ENCODE peak calls at places on chromosome 6, in eight cellular contexts. One of them, this sample, is unnamed.

GRCh38 chr6:163415620-163416379 is 1.3 kb downstream of the QKI start:
- DNase-seq in Panc1: no peak
- DNase-seq in transverse colon: peak; percentile 41
- DNase-seq in Peyer's patch: peak; percentile 61
- DNase-seq in kidney glomerular epithelial cell: no peak
- DNase-seq in fibroblast of lung: peak; percentile 66
- DNase-seq in NCI-H1105: peak; percentile 19
- DNase-seq in WTC11: no peak
- DNase-seq in this sample: peak; percentile 32

GRCh38 chr6:79048611-79049010 is 29.4 kb downstream of the PHIP start:
- DNase-seq in Peyer's patch: no peak
- DNase-seq in Panc1: peak; percentile 4
- DNase-seq in kidney glomerular epithelial cell: peak; percentile 23
- DNase-seq in NCI-H1105: peak; percentile 13
- DNase-seq in transverse colon: no peak
- DNase-seq in WTC11: peak; percentile 26
- DNase-seq in fibroblast of lung: peak; percentile 47
- DNase-seq in this sample: peak; percentile 14

GRCh38 chr6:168049277-168049676 is 29.7 kb downstream of the FRMD1 start:
- DNase-seq in kidney glomerular epithelial cell: no peak
- DNase-seq in Peyer's patch: no peak
- DNase-seq in transverse colon: no peak
- DNase-seq in Panc1: no peak
- DNase-seq in NCI-H1105: no peak
- DNase-seq in fibroblast of lung: no peak
- DNase-seq in WTC11: no peak
- DNase-seq in this sample: no peak

GRCh38 chr6:41970436-41970846 is 28.8 kb upstream of the CCND3 start:
- DNase-seq in kidney glomerular epithelial cell: no peak
- DNase-seq in fibroblast of lung: peak; percentile 49
- DNase-seq in Panc1: no peak
- DNase-seq in transverse colon: no peak
- DNase-seq in NCI-H1105: no peak
- DNase-seq in WTC11: no peak
- DNase-seq in Peyer's patch: peak; percentile 51
- DNase-seq in this sample: no peak

GRCh38 chr6:45743028-45743615 is 272.5 kb downstream of the CLIC5 start:
- DNase-seq in transverse colon: no peak
- DNase-seq in NCI-H1105: no peak
- DNase-seq in WTC11: no peak
- DNase-seq in fibroblast of lung: no peak
- DNase-seq in kidney glomerular epithelial cell: no peak
- DNase-seq in Panc1: no peak
- DNase-seq in Peyer's patch: no peak
- DNase-seq in this sample: no peak

GRCh38 chr6:16338577-16339262 is 100.3 kb downstream of the GMPR start:
- DNase-seq in NCI-H1105: no peak
- DNase-seq in transverse colon: peak; percentile 62
- DNase-seq in Peyer's patch: peak; percentile 72
- DNase-seq in kidney glomerular epithelial cell: peak; percentile 92
- DNase-seq in fibroblast of lung: peak; percentile 99
- DNase-seq in Panc1: peak; percentile 72
- DNase-seq in WTC11: no peak
- DNase-seq in this sample: peak; percentile 70

GRCh38 chr6:11404081-11404480 is 133.5 kb upstream of the TMEM170B start:
- DNase-seq in fibroblast of lung: no peak
- DNase-seq in transverse colon: no peak
- DNase-seq in Panc1: no peak
- DNase-seq in NCI-H1105: no peak
- DNase-seq in WTC11: no peak
- DNase-seq in Peyer's patch: no peak
- DNase-seq in kidney glomerular epithelial cell: no peak
- DNase-seq in this sample: no peak

GRCh38 chr6:85675030-85675819 is 32.5 kb upstream of the SYNCRIP start:
- DNase-seq in Peyer's patch: peak; percentile 58
- DNase-seq in NCI-H1105: no peak
- DNase-seq in fibroblast of lung: peak; percentile 69
- DNase-seq in Panc1: no peak
- DNase-seq in kidney glomerular epithelial cell: peak; percentile 11
- DNase-seq in transverse colon: peak; percentile 23
- DNase-seq in WTC11: no peak
- DNase-seq in this sample: peak; percentile 55

GRCh38 chr6:90440586-90441338 is 144.1 kb upstream of the BACH2 start:
- DNase-seq in Peyer's patch: no peak
- DNase-seq in WTC11: no peak
- DNase-seq in transverse colon: no peak
- DNase-seq in NCI-H1105: no peak
- DNase-seq in kidney glomerular epithelial cell: no peak
- DNase-seq in Panc1: no peak
- DNase-seq in fibroblast of lung: no peak
- DNase-seq in this sample: no peak

GRCh38 chr6:158057213-158057987 is 75.7 kb downstream of the SYNJ2 start:
- DNase-seq in Peyer's patch: no peak
- DNase-seq in NCI-H1105: no peak
- DNase-seq in kidney glomerular epithelial cell: peak; percentile 94
- DNase-seq in fibroblast of lung: peak; percentile 89
- DNase-seq in Panc1: peak; percentile 84
- DNase-seq in transverse colon: no peak
- DNase-seq in WTC11: no peak
- DNase-seq in this sample: peak; percentile 63

GRCh38 chr6:167566711-167567141 is 241.8 kb downstream of the TTLL2 start:
- DNase-seq in fibroblast of lung: no peak
- DNase-seq in Panc1: no peak
- DNase-seq in WTC11: no peak
- DNase-seq in kidney glomerular epithelial cell: no peak
- DNase-seq in Peyer's patch: no peak
- DNase-seq in transverse colon: no peak
- DNase-seq in NCI-H1105: no peak
- DNase-seq in this sample: no peak

GRCh38 chr6:449057-449430 is 57.5 kb downstream of the IRF4 start:
- DNase-seq in fibroblast of lung: no peak
- DNase-seq in NCI-H1105: no peak
- DNase-seq in WTC11: no peak
- DNase-seq in kidney glomerular epithelial cell: no peak
- DNase-seq in Panc1: no peak
- DNase-seq in transverse colon: no peak
- DNase-seq in Peyer's patch: no peak
- DNase-seq in this sample: no peak

GRCh38 chr6:69631552-69632346 is 165.1 kb downstream of the LMBRD1 start:
- DNase-seq in NCI-H1105: no peak
- DNase-seq in Panc1: no peak
- DNase-seq in kidney glomerular epithelial cell: no peak
- DNase-seq in WTC11: no peak
- DNase-seq in transverse colon: no peak
- DNase-seq in fibroblast of lung: no peak
- DNase-seq in Peyer's patch: no peak
- DNase-seq in this sample: no peak

GRCh38 chr6:35089216-35089934 is 51.8 kb downstream of the TCP11 start:
- DNase-seq in Panc1: no peak
- DNase-seq in Peyer's patch: peak; percentile 38
- DNase-seq in transverse colon: no peak
- DNase-seq in fibroblast of lung: no peak
- DNase-seq in kidney glomerular epithelial cell: no peak
- DNase-seq in WTC11: no peak
- DNase-seq in NCI-H1105: no peak
- DNase-seq in this sample: no peak

GRCh38 chr6:46734867-46735719 is at the start of gene PLA2G7:
- DNase-seq in Panc1: no peak
- DNase-seq in WTC11: peak; percentile 65
- DNase-seq in Peyer's patch: no peak
- DNase-seq in NCI-H1105: peak; percentile 30
- DNase-seq in transverse colon: peak; percentile 18
- DNase-seq in fibroblast of lung: peak; percentile 16
- DNase-seq in kidney glomerular epithelial cell: peak; percentile 6
- DNase-seq in this sample: peak; percentile 18

GRCh38 chr6:123965894-123966293 is 162.2 kb downstream of the NKAIN2 start:
- DNase-seq in Panc1: no peak
- DNase-seq in fibroblast of lung: peak; percentile 37
- DNase-seq in Peyer's patch: no peak
- DNase-seq in transverse colon: no peak
- DNase-seq in WTC11: peak; percentile 44
- DNase-seq in NCI-H1105: peak; percentile 71
- DNase-seq in kidney glomerular epithelial cell: peak; percentile 9
- DNase-seq in this sample: peak; percentile 47

GRCh38 chr6:46210294-46210693 is 39.5 kb upstream of the ENPP5 start:
- DNase-seq in WTC11: no peak
- DNase-seq in kidney glomerular epithelial cell: no peak
- DNase-seq in transverse colon: no peak
- DNase-seq in NCI-H1105: no peak
- DNase-seq in Peyer's patch: no peak
- DNase-seq in Panc1: no peak
- DNase-seq in fibroblast of lung: no peak
- DNase-seq in this sample: no peak

GRCh38 chr6:157242791-157243190 is 80.5 kb downstream of the TMEM242 start:
- DNase-seq in fibroblast of lung: no peak
- DNase-seq in Peyer's patch: peak; percentile 36
- DNase-seq in NCI-H1105: no peak
- DNase-seq in transverse colon: no peak
- DNase-seq in kidney glomerular epithelial cell: no peak
- DNase-seq in Panc1: no peak
- DNase-seq in WTC11: no peak
- DNase-seq in this sample: no peak

GRCh38 chr6:41881506-41881905 is 13.7 kb downstream of the USP49 start:
- DNase-seq in transverse colon: no peak
- DNase-seq in WTC11: no peak
- DNase-seq in NCI-H1105: no peak
- DNase-seq in fibroblast of lung: no peak
- DNase-seq in kidney glomerular epithelial cell: no peak
- DNase-seq in Panc1: no peak
- DNase-seq in Peyer's patch: no peak
- DNase-seq in this sample: no peak

GRCh38 chr6:5053864-5054426 is 31.2 kb upstream of the PPP1R3G start:
- DNase-seq in Peyer's patch: no peak
- DNase-seq in WTC11: no peak
- DNase-seq in transverse colon: no peak
- DNase-seq in fibroblast of lung: no peak
- DNase-seq in kidney glomerular epithelial cell: no peak
- DNase-seq in NCI-H1105: no peak
- DNase-seq in Panc1: no peak
- DNase-seq in this sample: no peak

GRCh38 chr6:75693534-75693933 is 55.5 kb upstream of the MYO6 start:
- DNase-seq in Peyer's patch: no peak
- DNase-seq in NCI-H1105: no peak
- DNase-seq in Panc1: no peak
- DNase-seq in WTC11: no peak
- DNase-seq in kidney glomerular epithelial cell: no peak
- DNase-seq in transverse colon: no peak
- DNase-seq in fibroblast of lung: peak; percentile 49
- DNase-seq in this sample: no peak

GRCh38 chr6:4145083-4145482 is 9.7 kb upstream of the ECI2 start:
- DNase-seq in WTC11: no peak
- DNase-seq in fibroblast of lung: no peak
- DNase-seq in NCI-H1105: no peak
- DNase-seq in transverse colon: no peak
- DNase-seq in Peyer's patch: no peak
- DNase-seq in kidney glomerular epithelial cell: no peak
- DNase-seq in Panc1: no peak
- DNase-seq in this sample: no peak

GRCh38 chr6:55130806-55131324 is 43.5 kb upstream of the HCRTR2 start:
- DNase-seq in WTC11: no peak
- DNase-seq in kidney glomerular epithelial cell: no peak
- DNase-seq in fibroblast of lung: no peak
- DNase-seq in Panc1: no peak
- DNase-seq in transverse colon: no peak
- DNase-seq in NCI-H1105: no peak
- DNase-seq in Peyer's patch: no peak
- DNase-seq in this sample: no peak

GRCh38 chr6:90168693-90169131 is 127.9 kb downstream of the BACH2 start:
- DNase-seq in Peyer's patch: no peak
- DNase-seq in Panc1: no peak
- DNase-seq in kidney glomerular epithelial cell: peak; percentile 57
- DNase-seq in WTC11: no peak
- DNase-seq in NCI-H1105: no peak
- DNase-seq in fibroblast of lung: peak; percentile 71
- DNase-seq in transverse colon: no peak
- DNase-seq in this sample: peak; percentile 36

GRCh38 chr6:123434186-123434585 is 202.6 kb downstream of the TRDN start:
- DNase-seq in Panc1: no peak
- DNase-seq in Peyer's patch: no peak
- DNase-seq in fibroblast of lung: no peak
- DNase-seq in NCI-H1105: no peak
- DNase-seq in WTC11: no peak
- DNase-seq in kidney glomerular epithelial cell: no peak
- DNase-seq in transverse colon: no peak
- DNase-seq in this sample: no peak